ENCODE peak calls at places on chromosome 20, in seven cellular contexts. One of them, this sample, is unnamed.

GRCh38 chr20:26216025-26216424 is 519.4 kb upstream of the ZNF337 start:
- DNase-seq in stimulated activated CD4-positive, alpha-beta T cell treated with anti-CD3 and anti-CD28 coated beads, Interleukin-1b, Interleukin-23, amount 100 ng/mL, for 1 hour: no peak
- DNase-seq in ureter: no peak
- DNase-seq in Caki2: no peak
- DNase-seq in CD4-positive, CD25-positive, alpha-beta regulatory T cell: no peak
- DNase-seq in dermis blood vessel endothelial cell: no peak
- DNase-seq in lower lobe of right lung: no peak
- DNase-seq in this sample: no peak

GRCh38 chr20:10217517-10218410 is 866 bp upstream of the SNAP25 start:
- DNase-seq in stimulated activated CD4-positive, alpha-beta T cell treated with anti-CD3 and anti-CD28 coated beads, Interleukin-1b, Interleukin-23, amount 100 ng/mL, for 1 hour: no peak
- DNase-seq in ureter: peak
- DNase-seq in Caki2: peak
- DNase-seq in CD4-positive, CD25-positive, alpha-beta regulatory T cell: no peak
- DNase-seq in dermis blood vessel endothelial cell: peak
- DNase-seq in lower lobe of right lung: no peak
- DNase-seq in this sample: no peak

GRCh38 chr20:37259031-37259430 is 2.6 kb downstream of the GHRH start:
- DNase-seq in stimulated activated CD4-positive, alpha-beta T cell treated with anti-CD3 and anti-CD28 coated beads, Interleukin-1b, Interleukin-23, amount 100 ng/mL, for 1 hour: no peak
- DNase-seq in ureter: no peak
- DNase-seq in Caki2: no peak
- DNase-seq in CD4-positive, CD25-positive, alpha-beta regulatory T cell: no peak
- DNase-seq in dermis blood vessel endothelial cell: no peak
- DNase-seq in lower lobe of right lung: no peak
- DNase-seq in this sample: no peak

GRCh38 chr20:61397146-61397545 is 145.1 kb downstream of the CDH4 start:
- DNase-seq in stimulated activated CD4-positive, alpha-beta T cell treated with anti-CD3 and anti-CD28 coated beads, Interleukin-1b, Interleukin-23, amount 100 ng/mL, for 1 hour: no peak
- DNase-seq in ureter: no peak
- DNase-seq in Caki2: no peak
- DNase-seq in CD4-positive, CD25-positive, alpha-beta regulatory T cell: no peak
- DNase-seq in dermis blood vessel endothelial cell: no peak
- DNase-seq in lower lobe of right lung: no peak
- DNase-seq in this sample: peak

GRCh38 chr20:18057106-18057993 is at the start of gene OVOL2:
- DNase-seq in stimulated activated CD4-positive, alpha-beta T cell treated with anti-CD3 and anti-CD28 coated beads, Interleukin-1b, Interleukin-23, amount 100 ng/mL, for 1 hour: no peak
- DNase-seq in ureter: peak
- DNase-seq in Caki2: no peak
- DNase-seq in CD4-positive, CD25-positive, alpha-beta regulatory T cell: no peak
- DNase-seq in dermis blood vessel endothelial cell: no peak
- DNase-seq in lower lobe of right lung: peak
- DNase-seq in this sample: no peak

GRCh38 chr20:2451939-2452732 is 18.5 kb downstream of the SNRPB start:
- DNase-seq in stimulated activated CD4-positive, alpha-beta T cell treated with anti-CD3 and anti-CD28 coated beads, Interleukin-1b, Interleukin-23, amount 100 ng/mL, for 1 hour: no peak
- DNase-seq in ureter: peak
- DNase-seq in Caki2: peak
- DNase-seq in CD4-positive, CD25-positive, alpha-beta regulatory T cell: peak
- DNase-seq in dermis blood vessel endothelial cell: peak
- DNase-seq in lower lobe of right lung: no peak
- DNase-seq in this sample: peak

GRCh38 chr20:22805219-22805618 is 220.8 kb upstream of the FOXA2 start:
- DNase-seq in stimulated activated CD4-positive, alpha-beta T cell treated with anti-CD3 and anti-CD28 coated beads, Interleukin-1b, Interleukin-23, amount 100 ng/mL, for 1 hour: no peak
- DNase-seq in ureter: peak
- DNase-seq in Caki2: peak
- DNase-seq in CD4-positive, CD25-positive, alpha-beta regulatory T cell: no peak
- DNase-seq in dermis blood vessel endothelial cell: peak
- DNase-seq in lower lobe of right lung: no peak
- DNase-seq in this sample: peak

GRCh38 chr20:8756410-8756809 is 312.5 kb upstream of the PLCB4 start:
- DNase-seq in stimulated activated CD4-positive, alpha-beta T cell treated with anti-CD3 and anti-CD28 coated beads, Interleukin-1b, Interleukin-23, amount 100 ng/mL, for 1 hour: no peak
- DNase-seq in ureter: no peak
- DNase-seq in Caki2: peak
- DNase-seq in CD4-positive, CD25-positive, alpha-beta regulatory T cell: no peak
- DNase-seq in dermis blood vessel endothelial cell: peak
- DNase-seq in lower lobe of right lung: no peak
- DNase-seq in this sample: peak

GRCh38 chr20:33554914-33555420 is 65.1 kb downstream of the CBFA2T2 start:
- DNase-seq in stimulated activated CD4-positive, alpha-beta T cell treated with anti-CD3 and anti-CD28 coated beads, Interleukin-1b, Interleukin-23, amount 100 ng/mL, for 1 hour: no peak
- DNase-seq in ureter: no peak
- DNase-seq in Caki2: peak
- DNase-seq in CD4-positive, CD25-positive, alpha-beta regulatory T cell: peak
- DNase-seq in dermis blood vessel endothelial cell: peak
- DNase-seq in lower lobe of right lung: no peak
- DNase-seq in this sample: no peak

GRCh38 chr20:34951652-34952051 is 4.0 kb downstream of the GSS start:
- DNase-seq in stimulated activated CD4-positive, alpha-beta T cell treated with anti-CD3 and anti-CD28 coated beads, Interleukin-1b, Interleukin-23, amount 100 ng/mL, for 1 hour: no peak
- DNase-seq in ureter: no peak
- DNase-seq in Caki2: no peak
- DNase-seq in CD4-positive, CD25-positive, alpha-beta regulatory T cell: no peak
- DNase-seq in dermis blood vessel endothelial cell: no peak
- DNase-seq in lower lobe of right lung: no peak
- DNase-seq in this sample: no peak

GRCh38 chr20:2751868-2752630 is 48.4 kb downstream of the CPXM1 start:
- DNase-seq in stimulated activated CD4-positive, alpha-beta T cell treated with anti-CD3 and anti-CD28 coated beads, Interleukin-1b, Interleukin-23, amount 100 ng/mL, for 1 hour: no peak
- DNase-seq in ureter: no peak
- DNase-seq in Caki2: no peak
- DNase-seq in CD4-positive, CD25-positive, alpha-beta regulatory T cell: peak
- DNase-seq in dermis blood vessel endothelial cell: peak
- DNase-seq in lower lobe of right lung: peak
- DNase-seq in this sample: no peak

GRCh38 chr20:24776755-24777271 is 172.3 kb upstream of the CST7 start:
- DNase-seq in stimulated activated CD4-positive, alpha-beta T cell treated with anti-CD3 and anti-CD28 coated beads, Interleukin-1b, Interleukin-23, amount 100 ng/mL, for 1 hour: no peak
- DNase-seq in ureter: no peak
- DNase-seq in Caki2: no peak
- DNase-seq in CD4-positive, CD25-positive, alpha-beta regulatory T cell: no peak
- DNase-seq in dermis blood vessel endothelial cell: no peak
- DNase-seq in lower lobe of right lung: no peak
- DNase-seq in this sample: no peak

GRCh38 chr20:9119776-9120175 is 50.9 kb downstream of the PLCB4 start:
- DNase-seq in stimulated activated CD4-positive, alpha-beta T cell treated with anti-CD3 and anti-CD28 coated beads, Interleukin-1b, Interleukin-23, amount 100 ng/mL, for 1 hour: no peak
- DNase-seq in ureter: peak
- DNase-seq in Caki2: peak
- DNase-seq in CD4-positive, CD25-positive, alpha-beta regulatory T cell: no peak
- DNase-seq in dermis blood vessel endothelial cell: no peak
- DNase-seq in lower lobe of right lung: no peak
- DNase-seq in this sample: no peak

GRCh38 chr20:54897787-54898186 is 422.4 kb downstream of the DOK5 start:
- DNase-seq in stimulated activated CD4-positive, alpha-beta T cell treated with anti-CD3 and anti-CD28 coated beads, Interleukin-1b, Interleukin-23, amount 100 ng/mL, for 1 hour: no peak
- DNase-seq in ureter: no peak
- DNase-seq in Caki2: no peak
- DNase-seq in CD4-positive, CD25-positive, alpha-beta regulatory T cell: no peak
- DNase-seq in dermis blood vessel endothelial cell: no peak
- DNase-seq in lower lobe of right lung: no peak
- DNase-seq in this sample: no peak

GRCh38 chr20:7775072-7775471 is 165.2 kb downstream of the HAO1 start:
- DNase-seq in stimulated activated CD4-positive, alpha-beta T cell treated with anti-CD3 and anti-CD28 coated beads, Interleukin-1b, Interleukin-23, amount 100 ng/mL, for 1 hour: no peak
- DNase-seq in ureter: no peak
- DNase-seq in Caki2: no peak
- DNase-seq in CD4-positive, CD25-positive, alpha-beta regulatory T cell: no peak
- DNase-seq in dermis blood vessel endothelial cell: no peak
- DNase-seq in lower lobe of right lung: no peak
- DNase-seq in this sample: no peak

GRCh38 chr20:50226093-50226974 is 35.7 kb downstream of the CEBPB start:
- DNase-seq in stimulated activated CD4-positive, alpha-beta T cell treated with anti-CD3 and anti-CD28 coated beads, Interleukin-1b, Interleukin-23, amount 100 ng/mL, for 1 hour: no peak
- DNase-seq in ureter: no peak
- DNase-seq in Caki2: no peak
- DNase-seq in CD4-positive, CD25-positive, alpha-beta regulatory T cell: peak
- DNase-seq in dermis blood vessel endothelial cell: no peak
- DNase-seq in lower lobe of right lung: peak
- DNase-seq in this sample: peak

GRCh38 chr20:37351689-37352610 is 6.0 kb downstream of the SRC start:
- DNase-seq in stimulated activated CD4-positive, alpha-beta T cell treated with anti-CD3 and anti-CD28 coated beads, Interleukin-1b, Interleukin-23, amount 100 ng/mL, for 1 hour: no peak
- DNase-seq in ureter: no peak
- DNase-seq in Caki2: no peak
- DNase-seq in CD4-positive, CD25-positive, alpha-beta regulatory T cell: no peak
- DNase-seq in dermis blood vessel endothelial cell: no peak
- DNase-seq in lower lobe of right lung: no peak
- DNase-seq in this sample: peak

GRCh38 chr20:25048519-25048952 is 9.4 kb downstream of the ACSS1 start:
- DNase-seq in stimulated activated CD4-positive, alpha-beta T cell treated with anti-CD3 and anti-CD28 coated beads, Interleukin-1b, Interleukin-23, amount 100 ng/mL, for 1 hour: no peak
- DNase-seq in ureter: no peak
- DNase-seq in Caki2: no peak
- DNase-seq in CD4-positive, CD25-positive, alpha-beta regulatory T cell: no peak
- DNase-seq in dermis blood vessel endothelial cell: no peak
- DNase-seq in lower lobe of right lung: peak
- DNase-seq in this sample: peak

GRCh38 chr20:32571566-32571965 is 13.6 kb downstream of the NOL4L start:
- DNase-seq in stimulated activated CD4-positive, alpha-beta T cell treated with anti-CD3 and anti-CD28 coated beads, Interleukin-1b, Interleukin-23, amount 100 ng/mL, for 1 hour: no peak
- DNase-seq in ureter: no peak
- DNase-seq in Caki2: no peak
- DNase-seq in CD4-positive, CD25-positive, alpha-beta regulatory T cell: no peak
- DNase-seq in dermis blood vessel endothelial cell: no peak
- DNase-seq in lower lobe of right lung: no peak
- DNase-seq in this sample: no peak

GRCh38 chr20:6525447-6526303 is 241.8 kb upstream of the BMP2 start:
- DNase-seq in stimulated activated CD4-positive, alpha-beta T cell treated with anti-CD3 and anti-CD28 coated beads, Interleukin-1b, Interleukin-23, amount 100 ng/mL, for 1 hour: no peak
- DNase-seq in ureter: no peak
- DNase-seq in Caki2: no peak
- DNase-seq in CD4-positive, CD25-positive, alpha-beta regulatory T cell: no peak
- DNase-seq in dermis blood vessel endothelial cell: no peak
- DNase-seq in lower lobe of right lung: no peak
- DNase-seq in this sample: no peak

GRCh38 chr20:63653974-63654680 is 903 bp upstream of the STMN3 start:
- DNase-seq in stimulated activated CD4-positive, alpha-beta T cell treated with anti-CD3 and anti-CD28 coated beads, Interleukin-1b, Interleukin-23, amount 100 ng/mL, for 1 hour: no peak
- DNase-seq in ureter: no peak
- DNase-seq in Caki2: no peak
- DNase-seq in CD4-positive, CD25-positive, alpha-beta regulatory T cell: no peak
- DNase-seq in dermis blood vessel endothelial cell: no peak
- DNase-seq in lower lobe of right lung: no peak
- DNase-seq in this sample: no peak

GRCh38 chr20:62241501-62241900 is 3.2 kb downstream of the OSBPL2 start:
- DNase-seq in stimulated activated CD4-positive, alpha-beta T cell treated with anti-CD3 and anti-CD28 coated beads, Interleukin-1b, Interleukin-23, amount 100 ng/mL, for 1 hour: no peak
- DNase-seq in ureter: peak
- DNase-seq in Caki2: no peak
- DNase-seq in CD4-positive, CD25-positive, alpha-beta regulatory T cell: no peak
- DNase-seq in dermis blood vessel endothelial cell: no peak
- DNase-seq in lower lobe of right lung: no peak
- DNase-seq in this sample: no peak

GRCh38 chr20:17875106-17875980 is 93.3 kb downstream of the SNX5 start:
- DNase-seq in stimulated activated CD4-positive, alpha-beta T cell treated with anti-CD3 and anti-CD28 coated beads, Interleukin-1b, Interleukin-23, amount 100 ng/mL, for 1 hour: no peak
- DNase-seq in ureter: peak
- DNase-seq in Caki2: peak
- DNase-seq in CD4-positive, CD25-positive, alpha-beta regulatory T cell: no peak
- DNase-seq in dermis blood vessel endothelial cell: peak
- DNase-seq in lower lobe of right lung: peak
- DNase-seq in this sample: peak

GRCh38 chr20:51430198-51430950 is 112.1 kb downstream of the NFATC2 start:
- DNase-seq in stimulated activated CD4-positive, alpha-beta T cell treated with anti-CD3 and anti-CD28 coated beads, Interleukin-1b, Interleukin-23, amount 100 ng/mL, for 1 hour: no peak
- DNase-seq in ureter: no peak
- DNase-seq in Caki2: no peak
- DNase-seq in CD4-positive, CD25-positive, alpha-beta regulatory T cell: no peak
- DNase-seq in dermis blood vessel endothelial cell: no peak
- DNase-seq in lower lobe of right lung: no peak
- DNase-seq in this sample: no peak

GRCh38 chr20:62297449-62298227 is 5.2 kb upstream of the ADRM1 start:
- DNase-seq in stimulated activated CD4-positive, alpha-beta T cell treated with anti-CD3 and anti-CD28 coated beads, Interleukin-1b, Interleukin-23, amount 100 ng/mL, for 1 hour: no peak
- DNase-seq in ureter: no peak
- DNase-seq in Caki2: no peak
- DNase-seq in CD4-positive, CD25-positive, alpha-beta regulatory T cell: no peak
- DNase-seq in dermis blood vessel endothelial cell: no peak
- DNase-seq in lower lobe of right lung: no peak
- DNase-seq in this sample: no peak

GRCh38 chr20:39289316-39289715 is 327.2 kb downstream of the DHX35 start:
- DNase-seq in stimulated activated CD4-positive, alpha-beta T cell treated with anti-CD3 and anti-CD28 coated beads, Interleukin-1b, Interleukin-23, amount 100 ng/mL, for 1 hour: no peak
- DNase-seq in ureter: no peak
- DNase-seq in Caki2: no peak
- DNase-seq in CD4-positive, CD25-positive, alpha-beta regulatory T cell: no peak
- DNase-seq in dermis blood vessel endothelial cell: peak
- DNase-seq in lower lobe of right lung: no peak
- DNase-seq in this sample: no peak

GRCh38 chr20:9072741-9073310 is 3.9 kb downstream of the PLCB4 start:
- DNase-seq in stimulated activated CD4-positive, alpha-beta T cell treated with anti-CD3 and anti-CD28 coated beads, Interleukin-1b, Interleukin-23, amount 100 ng/mL, for 1 hour: no peak
- DNase-seq in ureter: no peak
- DNase-seq in Caki2: peak
- DNase-seq in CD4-positive, CD25-positive, alpha-beta regulatory T cell: no peak
- DNase-seq in dermis blood vessel endothelial cell: no peak
- DNase-seq in lower lobe of right lung: no peak
- DNase-seq in this sample: no peak

GRCh38 chr20:32672982-32673727 is 586 bp downstream of the C20orf203 start:
- DNase-seq in stimulated activated CD4-positive, alpha-beta T cell treated with anti-CD3 and anti-CD28 coated beads, Interleukin-1b, Interleukin-23, amount 100 ng/mL, for 1 hour: no peak
- DNase-seq in ureter: no peak
- DNase-seq in Caki2: no peak
- DNase-seq in CD4-positive, CD25-positive, alpha-beta regulatory T cell: peak
- DNase-seq in dermis blood vessel endothelial cell: no peak
- DNase-seq in lower lobe of right lung: peak
- DNase-seq in this sample: no peak

GRCh38 chr20:5612476-5613291 is 137.5 kb upstream of the SHLD1 start:
- DNase-seq in stimulated activated CD4-positive, alpha-beta T cell treated with anti-CD3 and anti-CD28 coated beads, Interleukin-1b, Interleukin-23, amount 100 ng/mL, for 1 hour: no peak
- DNase-seq in ureter: no peak
- DNase-seq in Caki2: peak
- DNase-seq in CD4-positive, CD25-positive, alpha-beta regulatory T cell: no peak
- DNase-seq in dermis blood vessel endothelial cell: peak
- DNase-seq in lower lobe of right lung: no peak
- DNase-seq in this sample: no peak

GRCh38 chr20:62306440-62307187 is 3.8 kb downstream of the ADRM1 start:
- DNase-seq in stimulated activated CD4-positive, alpha-beta T cell treated with anti-CD3 and anti-CD28 coated beads, Interleukin-1b, Interleukin-23, amount 100 ng/mL, for 1 hour: no peak
- DNase-seq in ureter: no peak
- DNase-seq in Caki2: no peak
- DNase-seq in CD4-positive, CD25-positive, alpha-beta regulatory T cell: no peak
- DNase-seq in dermis blood vessel endothelial cell: no peak
- DNase-seq in lower lobe of right lung: no peak
- DNase-seq in this sample: no peak

GRCh38 chr20:62819494-62820174 is 2.8 kb downstream of the COL9A3 start:
- DNase-seq in stimulated activated CD4-positive, alpha-beta T cell treated with anti-CD3 and anti-CD28 coated beads, Interleukin-1b, Interleukin-23, amount 100 ng/mL, for 1 hour: no peak
- DNase-seq in ureter: no peak
- DNase-seq in Caki2: no peak
- DNase-seq in CD4-positive, CD25-positive, alpha-beta regulatory T cell: no peak
- DNase-seq in dermis blood vessel endothelial cell: peak
- DNase-seq in lower lobe of right lung: no peak
- DNase-seq in this sample: no peak

GRCh38 chr20:4848041-4848440 is 126.3 kb downstream of the PRND start:
- DNase-seq in stimulated activated CD4-positive, alpha-beta T cell treated with anti-CD3 and anti-CD28 coated beads, Interleukin-1b, Interleukin-23, amount 100 ng/mL, for 1 hour: no peak
- DNase-seq in ureter: no peak
- DNase-seq in Caki2: no peak
- DNase-seq in CD4-positive, CD25-positive, alpha-beta regulatory T cell: no peak
- DNase-seq in dermis blood vessel endothelial cell: no peak
- DNase-seq in lower lobe of right lung: no peak
- DNase-seq in this sample: no peak

GRCh38 chr20:62374431-62375152 is 7.5 kb upstream of the LAMA5 start:
- DNase-seq in stimulated activated CD4-positive, alpha-beta T cell treated with anti-CD3 and anti-CD28 coated beads, Interleukin-1b, Interleukin-23, amount 100 ng/mL, for 1 hour: no peak
- DNase-seq in ureter: no peak
- DNase-seq in Caki2: no peak
- DNase-seq in CD4-positive, CD25-positive, alpha-beta regulatory T cell: no peak
- DNase-seq in dermis blood vessel endothelial cell: no peak
- DNase-seq in lower lobe of right lung: no peak
- DNase-seq in this sample: no peak

GRCh38 chr20:20366551-20366895 is 1.4 kb upstream of the INSM1 start:
- DNase-seq in stimulated activated CD4-positive, alpha-beta T cell treated with anti-CD3 and anti-CD28 coated beads, Interleukin-1b, Interleukin-23, amount 100 ng/mL, for 1 hour: no peak
- DNase-seq in ureter: no peak
- DNase-seq in Caki2: no peak
- DNase-seq in CD4-positive, CD25-positive, alpha-beta regulatory T cell: no peak
- DNase-seq in dermis blood vessel endothelial cell: no peak
- DNase-seq in lower lobe of right lung: no peak
- DNase-seq in this sample: no peak

GRCh38 chr20:20070871-20071726 is 18.8 kb downstream of the CFAP61 start:
- DNase-seq in stimulated activated CD4-positive, alpha-beta T cell treated with anti-CD3 and anti-CD28 coated beads, Interleukin-1b, Interleukin-23, amount 100 ng/mL, for 1 hour: no peak
- DNase-seq in ureter: no peak
- DNase-seq in Caki2: no peak
- DNase-seq in CD4-positive, CD25-positive, alpha-beta regulatory T cell: no peak
- DNase-seq in dermis blood vessel endothelial cell: no peak
- DNase-seq in lower lobe of right lung: no peak
- DNase-seq in this sample: no peak

GRCh38 chr20:460707-461106 is 1.6 kb downstream of the TBC1D20 start:
- DNase-seq in stimulated activated CD4-positive, alpha-beta T cell treated with anti-CD3 and anti-CD28 coated beads, Interleukin-1b, Interleukin-23, amount 100 ng/mL, for 1 hour: no peak
- DNase-seq in ureter: no peak
- DNase-seq in Caki2: no peak
- DNase-seq in CD4-positive, CD25-positive, alpha-beta regulatory T cell: no peak
- DNase-seq in dermis blood vessel endothelial cell: peak
- DNase-seq in lower lobe of right lung: no peak
- DNase-seq in this sample: no peak

GRCh38 chr20:51044796-51045195 is 21.9 kb upstream of the KCNG1 start:
- DNase-seq in stimulated activated CD4-positive, alpha-beta T cell treated with anti-CD3 and anti-CD28 coated beads, Interleukin-1b, Interleukin-23, amount 100 ng/mL, for 1 hour: no peak
- DNase-seq in ureter: no peak
- DNase-seq in Caki2: no peak
- DNase-seq in CD4-positive, CD25-positive, alpha-beta regulatory T cell: no peak
- DNase-seq in dermis blood vessel endothelial cell: no peak
- DNase-seq in lower lobe of right lung: no peak
- DNase-seq in this sample: no peak